ENCODE peak calls at places on chromosomes 5 and 9, in five cellular contexts. O is GM12878, D is upper lobe of left lung, Y is K562, X is HepG2. L is an unnamed sample.

GRCh38 chr9:106035810-106036209 is 341.5 kb downstream of the TMEM38B start:
- ATAC-seq in X (no peak), O (no peak), D (no peak), Y (no peak), L (no peak)

GRCh38 chr5:132776077-132776931 is 735 bp downstream of the SEPTIN8 start:
- ATAC-seq in Y (peak; percentile 72), O (peak; percentile 47), X (peak; percentile 21), D (peak; percentile 41), L (peak; percentile 1)

GRCh38 chr5:134649163-134649916 is 755 bp downstream of the SEC24A start:
- ATAC-seq in X (peak; percentile 71), D (peak; percentile 43), Y (peak; percentile 79), O (peak; percentile 34), L (no peak)

GRCh38 chr5:68240196-68240595 is 24.6 kb downstream of the PIK3R1 start:
- ATAC-seq in D (no peak), O (peak; percentile 85), Y (no peak), X (no peak), L (no peak)

GRCh38 chr5:134138416-134139376 is 24.2 kb downstream of the TCF7 start:
- ATAC-seq in O (peak; percentile 80), X (no peak), D (no peak), Y (no peak), L (no peak)

GRCh38 chr5:146169076-146169475 is 13.4 kb downstream of the LARS1 start:
- ATAC-seq in D (no peak), Y (no peak), O (no peak), X (peak; percentile 76), L (no peak)

GRCh38 chr5:158175664-158176507 is 316.9 kb upstream of the CLINT1 start:
- ATAC-seq in X (no peak), Y (no peak), D (no peak), O (no peak), L (no peak)

GRCh38 chr5:132866342-132867045 is at the start of the genes GDF9 and UQCRQ:
- ATAC-seq in O (peak; percentile 99), Y (peak; percentile 99), D (peak; percentile 99), X (peak; percentile 97), L (peak; percentile 100)

GRCh38 chr5:175471628-175472027 is 6.7 kb upstream of the SFXN1 start:
- ATAC-seq in D (no peak), O (peak; percentile 86), Y (peak; percentile 74), X (no peak), L (no peak)

GRCh38 chr9:77839459-77840140 is 191.5 kb upstream of the GNA14 start:
- ATAC-seq in X (no peak), Y (no peak), O (no peak), D (no peak), L (peak; percentile 63)

GRCh38 chr5:107365355-107366109 is 305.2 kb downstream of the EFNA5 start:
- ATAC-seq in X (no peak), O (peak; percentile 81), Y (no peak), D (no peak), L (no peak)

GRCh38 chr5:33556330-33557328 is 115.9 kb downstream of the TARS1 start:
- ATAC-seq in Y (peak; percentile 72), D (no peak), O (no peak), X (peak; percentile 48), L (no peak)

GRCh38 chr5:131644822-131645221 is 9.8 kb upstream of the RAPGEF6 start:
- ATAC-seq in O (no peak), X (no peak), D (no peak), Y (no peak), L (no peak)

GRCh38 chr5:154868702-154869101 is 10.3 kb downstream of the CNOT8 start:
- ATAC-seq in D (no peak), O (peak; percentile 27), Y (peak; percentile 89), X (peak; percentile 89), L (no peak)

GRCh38 chr9:135248111-135248510 is 160.6 kb downstream of the OLFM1 start:
- ATAC-seq in D (no peak), O (no peak), Y (no peak), X (no peak), L (no peak)

GRCh38 chr5:137201876-137202275 is 297.2 kb downstream of the SPOCK1 start:
- ATAC-seq in Y (no peak), O (no peak), X (peak; percentile 52), D (no peak), L (peak; percentile 92)

GRCh38 chr5:74641778-74642542 is 1.4 kb upstream of the ENC1 start:
- ATAC-seq in D (peak; percentile 51), X (peak; percentile 14), O (peak; percentile 8), Y (peak; percentile 25), L (no peak)

GRCh38 chr5:133273661-133274596 is 222.1 kb downstream of the HSPA4 start:
- ATAC-seq in O (no peak), Y (peak; percentile 52), X (peak; percentile 20), D (peak; percentile 9), L (peak; percentile 61)

GRCh38 chr9:72539824-72540347 is 18.5 kb downstream of the TMC1 start:
- ATAC-seq in X (no peak), D (no peak), O (no peak), Y (peak; percentile 96), L (no peak)

GRCh38 chr5:80142996-80143395 is 107.8 kb downstream of the THBS4 start:
- ATAC-seq in D (no peak), O (peak; percentile 40), X (no peak), Y (no peak), L (no peak)

GRCh38 chr5:131515348-131515747 is 119.7 kb downstream of the RAPGEF6 start:
- ATAC-seq in X (no peak), O (no peak), D (no peak), Y (no peak), L (no peak)

GRCh38 chr9:6198251-6198650 is 17.4 kb upstream of the IL33 start:
- ATAC-seq in O (no peak), Y (no peak), D (peak; percentile 50), X (no peak), L (no peak)

GRCh38 chr5:109451161-109451560 is 41.4 kb upstream of the PJA2 start:
- ATAC-seq in Y (no peak), D (no peak), O (no peak), X (no peak), L (no peak)

GRCh38 chr9:123757960-123758359 is 172.0 kb downstream of the DENND1A start:
- ATAC-seq in X (no peak), D (no peak), O (no peak), Y (no peak), L (no peak)

GRCh38 chr9:16105576-16105975 is 552.7 kb downstream of the CCDC171 start:
- ATAC-seq in O (no peak), D (no peak), X (no peak), Y (no peak), L (no peak)
- H3K27ac ChIP-seq in O (no peak overlapping the region), D (no peak overlapping the region), X (no peak overlapping the region), Y (no peak overlapping the region), L (no peak overlapping the region)

GRCh38 chr9:89993678-89994630 is 389.1 kb downstream of the GADD45G start:
- ATAC-seq in Y (no peak), O (no peak), D (peak; percentile 68), X (peak; percentile 69), L (peak; percentile 71)

GRCh38 chr9:89996717-89997116 is 391.9 kb downstream of the GADD45G start:
- ATAC-seq in D (no peak), Y (no peak), X (peak; percentile 7), O (no peak), L (no peak)

GRCh38 chr9:89999176-89999533 is 394.3 kb downstream of the GADD45G start:
- ATAC-seq in O (no peak), X (no peak), D (peak; percentile 79), Y (no peak), L (no peak)

GRCh38 chr9:89994988-89995613 is 390.3 kb downstream of the GADD45G start:
- ATAC-seq in Y (no peak), X (peak; percentile 60), D (no peak), O (no peak), L (no peak)

DNA sequence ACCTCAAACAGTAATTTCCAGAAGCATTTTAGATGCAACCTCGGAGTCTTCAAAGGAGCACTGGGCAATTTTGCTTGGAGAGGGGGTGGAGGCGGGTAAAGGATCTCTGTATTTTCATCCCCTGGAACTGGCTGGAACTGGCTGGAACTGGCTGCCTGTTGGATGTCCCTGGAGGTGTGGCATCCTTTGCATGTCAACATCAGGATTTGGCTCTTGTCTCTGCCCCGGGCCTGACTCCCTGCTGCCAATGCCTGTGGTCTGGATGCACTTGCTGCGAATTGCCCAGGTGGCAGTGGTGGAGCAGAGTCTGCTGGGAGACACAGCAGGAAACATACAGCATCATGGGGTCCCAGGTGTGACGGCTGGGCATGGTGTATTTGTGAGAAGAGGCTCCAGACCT is 391.3 kb downstream of the GADD45G start:
- ATAC-seq in O (no peak), D (no peak), X (no peak), Y (no peak), L (no peak)
- TF ChIP-seq POLR2AphosphoS5 in O (no peak), D (no peak), X (no peak), Y (no peak), L (no peak)

GRCh38 chr5:36881807-36882206 is 5.2 kb downstream of the NIPBL start:
- ATAC-seq in X (no peak), O (peak; percentile 7), Y (no peak), D (no peak), L (no peak)

GRCh38 chr5:36879274-36880033 is 2.9 kb downstream of the NIPBL start:
- ATAC-seq in O (no peak), X (no peak), D (no peak), Y (no peak), L (no peak)

GRCh38 chr5:36881304-36881703 is 4.7 kb downstream of the NIPBL start:
- ATAC-seq in D (no peak), O (no peak), X (no peak), Y (no peak), L (no peak)

GRCh38 chr5:36882250-36882649 is 5.7 kb downstream of the NIPBL start:
- ATAC-seq in O (peak; percentile 61), D (no peak), X (no peak), Y (peak; percentile 43), L (no peak)

GRCh38 chr5:36880761-36881160 is 4.2 kb downstream of the NIPBL start:
- ATAC-seq in Y (peak; percentile 62), D (no peak), O (peak; percentile 19), X (no peak), L (no peak)
- TF ChIP-seq EP300 in Y (peak; percentile 68), D (no peak), O (no peak), X (no peak), L (no peak)

GRCh38 chr9:111034146-111034545 is 4.1 kb downstream of the LPAR1 start:
- ATAC-seq in X (no peak), D (no peak), Y (no peak), O (no peak), L (no peak)
- H3K27ac ChIP-seq in X (no peak overlapping the region), D (no peak overlapping the region), Y (no peak overlapping the region), O (no peak overlapping the region), L (peak overlapping the region; percentile 41)

DNA sequence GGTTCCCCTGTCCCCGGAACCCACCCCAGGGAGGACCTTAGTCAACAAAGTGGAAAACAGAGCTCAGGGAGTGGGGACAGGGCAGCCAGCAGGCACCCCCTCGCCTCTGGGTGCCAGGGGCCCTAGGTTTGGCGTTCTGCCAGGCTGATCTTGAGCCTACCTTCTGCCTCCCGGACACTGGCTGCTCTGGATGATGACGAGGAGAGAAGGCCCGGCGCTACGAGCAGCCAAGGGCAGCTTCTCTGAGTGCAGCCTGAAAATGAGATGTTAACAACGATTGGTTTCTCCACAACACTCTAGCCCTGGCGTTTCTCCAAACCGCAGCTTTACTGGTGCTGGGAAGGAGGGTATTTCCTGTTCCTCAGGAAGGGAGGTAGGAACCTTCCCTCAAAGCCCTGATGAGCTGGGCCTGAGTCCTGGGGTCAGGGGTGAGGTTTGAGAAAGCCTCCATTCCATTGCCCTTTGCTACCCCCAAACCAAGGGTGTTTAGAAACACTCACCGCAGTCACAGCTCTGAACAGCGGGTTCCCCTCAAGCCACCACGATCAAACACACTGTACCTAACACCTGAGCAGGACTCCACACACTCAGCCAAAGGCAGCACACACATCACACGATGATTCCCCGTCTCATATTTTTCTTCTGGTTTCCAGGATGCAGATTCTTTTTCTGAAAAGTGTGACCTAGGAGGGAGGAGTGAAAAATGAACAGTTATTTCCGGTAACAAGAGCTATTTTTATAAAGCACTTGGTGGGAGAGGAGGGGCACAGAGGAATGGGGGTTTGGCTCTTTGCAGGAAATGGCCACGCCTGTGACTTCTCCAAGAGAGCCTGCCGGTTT is at the start of gene STING1:
- ATAC-seq in D (peak; percentile 88), X (peak; percentile 66), Y (peak; percentile 79), O (peak; percentile 75), L (peak; percentile 71)
- TF ChIP-seq POLR2AphosphoS5 in D (peak; percentile 67), X (no peak), Y (peak; percentile 68), O (peak; percentile 47), L (peak; percentile 83)